ENCODE peak calls at places on chromosomes 3 and 15, in ten cellular contexts. A is stimulated activated CD4-positive, alpha-beta T cell treated with anti-CD3 and anti-CD28 coated beads, Interleukin-1b, Interleukin-23, amount 100 ng/mL, for 4 hours; M is fibroblast of the aortic adventitia; J is OCI-M1; T is activated T-helper 1 cell treated with anti-CD3 and anti-CD28 coated beads, Interleukin-2, amount 50 U/mL, for 16 hours; Y is activated T-cell treated with anti-CD3 and anti-CD28 coated beads for 1 hour; N is GM12878; B is 8988T; G is activated T-helper 9 cell treated with anti-CD3 and anti-CD28 coated beads, Interleukin-2, amount 50 U/mL, for 16 hours; L is ELF-1. K is an unnamed sample.

GRCh38 chr3:37114251-37115145 is 59.9 kb downstream of the LRRFIP2 start:
- DNase-seq in M (peak; percentile 93), J (no peak), G (no peak), A (no peak), N (no peak), T (no peak), Y (no peak), L (no peak), B (no peak), K (peak; percentile 6)

GRCh38 chr3:188578579-188579363 is 424.8 kb downstream of the LPP start:
- DNase-seq in T (no peak), A (no peak), G (no peak), J (no peak), M (peak; percentile 99), B (no peak), L (no peak), Y (no peak), N (no peak), K (peak; percentile 28)

GRCh38 chr15:51087513-51087912 is 7.2 kb downstream of the TNFAIP8L3 start:
- DNase-seq in L (no peak), A (no peak), Y (no peak), N (no peak), B (no peak), M (no peak), T (no peak), G (no peak), J (no peak), K (no peak)

GRCh38 chr3:87410110-87410509 is 133.7 kb upstream of the POU1F1 start:
- DNase-seq in G (no peak), T (no peak), L (no peak), J (no peak), B (no peak), N (no peak), Y (no peak), M (no peak), A (no peak), K (no peak)

GRCh38 chr3:62622553-62623174 is 249.3 kb upstream of the FEZF2 start:
- DNase-seq in T (no peak), J (peak; percentile 87), A (no peak), L (peak; percentile 41), N (peak; percentile 1), M (peak; percentile 84), B (no peak), G (no peak), Y (no peak), K (peak; percentile 4)

GRCh38 chr15:90660195-90660995 is 56.8 kb upstream of the BLM start:
- DNase-seq in T (peak; percentile 20), L (peak; percentile 53), M (peak; percentile 90), Y (peak; percentile 49), B (peak; percentile 44), A (peak; percentile 66), N (peak; percentile 86), J (peak; percentile 89), G (peak; percentile 63), K (peak; percentile 90)

GRCh38 chr15:29844290-29844903 is 22.1 kb upstream of the TJP1 start:
- DNase-seq in B (no peak), A (no peak), G (no peak), J (no peak), N (no peak), T (no peak), M (peak; percentile 45), L (no peak), Y (no peak), K (no peak)

GRCh38 chr15:99755692-99756409 is 22.6 kb upstream of the LYSMD4 start:
- DNase-seq in Y (no peak), G (no peak), M (peak; percentile 81), N (peak; percentile 43), J (peak; percentile 85), L (peak; percentile 44), B (no peak), A (no peak), T (no peak), K (peak; percentile 35)

GRCh38 chr3:8900065-8900464 is 63.2 kb downstream of the RAD18 start:
- DNase-seq in A (no peak), Y (no peak), G (no peak), L (no peak), B (no peak), M (no peak), T (no peak), J (no peak), N (no peak), K (no peak)

GRCh38 chr3:156513619-156514018 is 41.3 kb downstream of the SSR3 start:
- DNase-seq in Y (no peak), T (no peak), N (no peak), B (no peak), J (no peak), G (no peak), L (no peak), A (no peak), M (no peak), K (no peak)

GRCh38 chr15:71813723-71814470 is 3.5 kb downstream of the NR2E3 start:
- DNase-seq in Y (no peak), L (no peak), T (no peak), N (no peak), B (no peak), J (no peak), G (no peak), M (no peak), A (no peak), K (no peak)